ENCODE peak calls at places on chromosomes 11 and 22, in six cellular contexts. Y, C, M, I, S and R are unnamed samples.
A peak's percentile ranks its signal among the peaks of the same experiment; 100 is the strongest.

GRCh38 chr11:132653237-132653636 is 879.1 kb downstream of the OPCML start:
- DNase-seq in S (no peak), Y (no peak), M (no peak), I (no peak), C (no peak), R (no peak)

GRCh38 chr11:18012314-18012905 is 437 bp downstream of the SERGEF start:
- DNase-seq in I (no peak), S (peak; percentile 41), Y (no peak), C (peak; percentile 17), M (peak; percentile 31), R (no peak)

GRCh38 chr22:43833286-43834240 is 21.5 kb upstream of the EFCAB6 start:
- DNase-seq in S (no peak), M (no peak), Y (no peak), I (no peak), C (no peak), R (no peak)

GRCh38 chr11:130156108-130157022 is 3.2 kb upstream of the ST14 start:
- DNase-seq in I (no peak), M (no peak), C (no peak), Y (no peak), S (peak; percentile 61), R (peak; percentile 52)

GRCh38 chr11:98732947-98733346 is 287.8 kb upstream of the CNTN5 start:
- DNase-seq in M (no peak), Y (no peak), C (no peak), S (no peak), I (no peak), R (no peak)

GRCh38 chr11:18633256-18634139 is 644 bp downstream of the SPTY2D1 start:
- DNase-seq in I (no peak), C (no peak), S (peak; percentile 12), Y (no peak), M (peak; percentile 19), R (no peak)

GRCh38 chr11:128658499-128658898 is 35.4 kb upstream of the FLI1 start:
- DNase-seq in M (no peak), C (no peak), I (no peak), Y (no peak), S (no peak), R (no peak)

GRCh38 chr11:96241351-96241841 is 101.6 kb downstream of the MAML2 start:
- DNase-seq in M (no peak), Y (no peak), I (no peak), C (no peak), S (no peak), R (no peak)

GRCh38 chr11:12587333-12587997 is 86.8 kb upstream of the TEAD1 start:
- DNase-seq in C (no peak), M (no peak), Y (peak; percentile 36), I (no peak), S (peak; percentile 65), R (peak; percentile 31)

GRCh38 chr22:41499624-41500280 is 30.8 kb downstream of the ACO2 start:
- DNase-seq in S (no peak), I (no peak), Y (no peak), M (no peak), C (no peak), R (no peak)

GRCh38 chr11:96095884-96096301 is 172.0 kb upstream of the MTMR2 start:
- DNase-seq in Y (no peak), M (no peak), C (no peak), S (peak; percentile 22), I (no peak), R (no peak)

GRCh38 chr11:66800720-66801428 is 42.4 kb upstream of the RCE1 start:
- DNase-seq in I (no peak), C (no peak), Y (no peak), M (no peak), S (no peak), R (no peak)

GRCh38 chr22:30523646-30524489 is 18.4 kb upstream of the SEC14L4 start:
- DNase-seq in Y (no peak), M (no peak), I (no peak), S (no peak), C (no peak), R (no peak)

GRCh38 chr22:48432721-48433518 is 1394.8 kb downstream of the BRD1 start:
- DNase-seq in C (no peak), M (no peak), S (no peak), Y (no peak), I (no peak), R (no peak)

GRCh38 chr22:19875531-19876313 is 21.0 kb upstream of the GNB1L start:
- DNase-seq in S (no peak), M (no peak), I (peak; percentile 47), Y (no peak), C (no peak), R (no peak)

GRCh38 chr11:37616291-37616690 is 1018.3 kb upstream of the RAG2 start:
- DNase-seq in I (no peak), C (no peak), S (no peak), Y (no peak), M (no peak), R (no peak)

GRCh38 chr11:6320411-6321207 is at the start of gene CAVIN3:
- DNase-seq in C (peak; percentile 86), Y (peak; percentile 26), I (no peak), S (peak; percentile 74), M (peak; percentile 86), R (peak; percentile 73)

GRCh38 chr22:23898006-23898974 is 4.1 kb downstream of the MIF start:
- DNase-seq in Y (no peak), S (no peak), M (no peak), C (no peak), I (no peak), R (no peak)

GRCh38 chr22:39543095-39543494 is 10.5 kb upstream of the RPS19BP1 start:
- DNase-seq in C (no peak), Y (no peak), M (no peak), I (no peak), S (no peak), R (no peak)

GRCh38 chr22:22682196-22682595 is 37.8 kb downstream of the GGTLC2 start:
- DNase-seq in C (no peak), M (no peak), I (no peak), S (no peak), Y (no peak), R (no peak)

GRCh38 chr11:57277845-57278720 is 41.0 kb upstream of the APLNR start:
- DNase-seq in M (peak; percentile 46), C (peak; percentile 80), I (peak; percentile 80), S (peak; percentile 79), Y (peak; percentile 87), R (peak; percentile 22)

GRCh38 chr11:70761094-70761905 is 363.0 kb downstream of the CTTN start:
- DNase-seq in M (no peak), C (no peak), I (no peak), S (no peak), Y (no peak), R (no peak)

GRCh38 chr22:19496324-19496630 is 16.6 kb downstream of the CDC45 start:
- DNase-seq in C (no peak), I (no peak), Y (no peak), S (no peak), M (no peak), R (no peak)

GRCh38 chr11:126115253-126115540 is 52.5 kb upstream of the CDON start:
- DNase-seq in I (no peak), S (peak; percentile 16), M (no peak), C (no peak), Y (no peak), R (peak; percentile 4)

GRCh38 chr11:109150603-109151002 is 271.4 kb upstream of the C11orf87 start:
- DNase-seq in I (no peak), Y (no peak), S (no peak), M (no peak), C (no peak), R (no peak)

GRCh38 chr11:120527111-120527748 is 15.7 kb downstream of the GRIK4 start:
- DNase-seq in M (no peak), S (no peak), Y (no peak), I (no peak), C (no peak), R (no peak)

GRCh38 chr22:40638261-40638660 is 1.7 kb upstream of the MRTFA start:
- DNase-seq in M (no peak), S (no peak), I (no peak), C (no peak), Y (no peak), R (no peak)

GRCh38 chr11:94782446-94782845 is 14.3 kb downstream of the AMOTL1 start:
- DNase-seq in M (no peak), Y (no peak), C (no peak), S (no peak), I (no peak), R (no peak)

GRCh38 chr11:112321521-112322172 is 61.0 kb upstream of the PLET1 start:
- DNase-seq in I (peak; percentile 41), Y (peak; percentile 44), M (no peak), C (peak; percentile 73), S (peak; percentile 92), R (peak; percentile 66)

GRCh38 chr11:10862446-10862845 is 4.6 kb upstream of the ZBED5 start:
- DNase-seq in I (no peak), S (no peak), C (no peak), M (no peak), Y (no peak), R (no peak)

GRCh38 chr11:68140496-68141246 is 19.5 kb upstream of the CHKA start:
- DNase-seq in S (no peak), Y (no peak), I (no peak), C (no peak), M (no peak), R (no peak)

GRCh38 chr11:66292543-66293332 is 1.0 kb downstream of the TMEM151A start:
- DNase-seq in C (no peak), S (no peak), Y (no peak), M (no peak), I (no peak), R (no peak)

GRCh38 chr11:62088331-62088933 is 35.4 kb upstream of the INCENP start:
- DNase-seq in I (no peak), Y (no peak), S (peak; percentile 9), M (no peak), C (no peak), R (no peak)

GRCh38 chr11:121321614-121322243 is 29.2 kb downstream of the SC5D start:
- DNase-seq in S (peak; percentile 32), M (no peak), Y (peak; percentile 17), C (no peak), I (no peak), R (no peak)

GRCh38 chr11:1882265-1883238 is 9.1 kb downstream of the PRR33 start:
- DNase-seq in S (peak; percentile 63), Y (peak; percentile 50), C (no peak), I (peak; percentile 36), M (peak; percentile 89), R (no peak)